ENCODE peak calls at places on chromosomes 4 and X, in four cellular contexts. Y, V, O and X are unnamed samples.

GRCh38 chr4:13984996-13985780 is 357.7 kb upstream of the BOD1L1 start:
- DNase-seq in V (no peak), Y (no peak), O (no peak), X (no peak)

GRCh38 chr4:171846232-171846631 is 33.0 kb downstream of the GALNTL6 start:
- DNase-seq in Y (no peak), V (no peak), O (no peak), X (no peak)

GRCh38 chr4:40409835-40410234 is 74.7 kb downstream of the CHRNA9 start:
- DNase-seq in Y (no peak), O (no peak), V (no peak), X (no peak)

GRCh38 chrX:136619889-136620505 is 28.0 kb upstream of the CD40LG start:
- DNase-seq in Y (no peak), V (no peak), O (no peak), X (no peak)

GRCh38 chr4:153126137-153126536 is 78.1 kb upstream of the TRIM2 start:
- DNase-seq in Y (no peak), V (no peak), O (no peak), X (no peak)

GRCh38 chr4:139656614-139657486 is 8.8 kb upstream of the MGST2 start:
- DNase-seq in Y (peak; percentile 17), V (no peak), O (no peak), X (no peak)

GRCh38 chr4:8433181-8433580 is 7.3 kb downstream of the ACOX3 start:
- DNase-seq in V (no peak), Y (no peak), O (no peak), X (no peak)

GRCh38 chr4:13918110-13918509 is 290.6 kb upstream of the BOD1L1 start:
- DNase-seq in Y (no peak), O (no peak), V (no peak), X (no peak)

GRCh38 chr4:12500409-12500808 is 983.7 kb downstream of the RAB28 start:
- DNase-seq in O (no peak), Y (no peak), V (no peak), X (no peak)

GRCh38 chrX:42386681-42387080 is 391.3 kb downstream of the PPP1R2C start:
- DNase-seq in O (no peak), V (no peak), Y (no peak), X (no peak)

GRCh38 chr4:182221987-182222386 is 21.2 kb upstream of the TENM3 start:
- DNase-seq in O (no peak), V (no peak), Y (no peak), X (no peak)

GRCh38 chrX:109886122-109886761 is 116.7 kb upstream of the TMEM164 start:
- DNase-seq in Y (no peak), V (no peak), O (no peak), X (no peak)

GRCh38 chrX:47467106-47467505 is 15.9 kb downstream of the ZNF41 start:
- DNase-seq in O (no peak), V (no peak), Y (no peak), X (no peak)

GRCh38 chr4:180695851-180696250 is 1547.4 kb upstream of the TENM3 start:
- DNase-seq in Y (no peak), O (no peak), V (no peak), X (no peak)

GRCh38 chr4:176377705-176378302 is 58.0 kb downstream of the SPCS3 start:
- DNase-seq in V (peak; percentile 25), Y (no peak), O (no peak), X (no peak)

GRCh38 chr4:6747690-6748068 is 31.7 kb downstream of the BLOC1S4 start:
- DNase-seq in Y (no peak), V (no peak), O (no peak), X (no peak)

GRCh38 chr4:52103314-52103713 is 52.2 kb downstream of the SPATA18 start:
- DNase-seq in Y (no peak), O (no peak), V (no peak), X (no peak)

GRCh38 chrX:131279617-131280016 is 9.5 kb downstream of the IGSF1 start:
- DNase-seq in V (no peak), O (no peak), Y (no peak), X (no peak)

GRCh38 chr4:163495900-163496299 is 1.4 kb downstream of the TMA16 start:
- DNase-seq in V (peak; percentile 31), O (no peak), Y (no peak), X (no peak)

GRCh38 chr4:124167602-124168001 is 544.9 kb downstream of the ANKRD50 start:
- DNase-seq in Y (no peak), V (no peak), O (no peak), X (no peak)

GRCh38 chr4:38050560-38051350 is 90.6 kb downstream of the PTTG2 start:
- DNase-seq in O (no peak), Y (no peak), V (no peak), X (no peak)

GRCh38 chrX:134692990-134693389 is 34.7 kb upstream of the PLAC1 start:
- DNase-seq in Y (no peak), V (no peak), O (no peak), X (no peak)

GRCh38 chr4:149987777-149988410 is 90.4 kb upstream of the DCLK2 start:
- DNase-seq in V (no peak), Y (no peak), O (no peak), X (no peak)

GRCh38 chr4:126568652-126569580 is 1063.8 kb upstream of the INTU start:
- DNase-seq in O (no peak), V (no peak), Y (no peak), X (no peak)